ENCODE peak calls at places on chromosome 11, in four cellular contexts. C, F, V and X are unnamed samples.

GRCh38 chr11:125569913-125570621 is 790 bp downstream of the EI24 start:
- DNase-seq in V (no peak), F (no peak), C (peak), X (no peak)

GRCh38 chr11:65479184-65480145 is 19.4 kb upstream of the MALAT1 start:
- DNase-seq in C (peak), F (no peak), V (no peak), X (peak)

GRCh38 chr11:44243086-44243485 is 66.9 kb downstream of the ALX4 start:
- DNase-seq in C (peak), F (no peak), V (no peak), X (no peak)

GRCh38 chr11:97201743-97202612 is 812.2 kb downstream of the JRKL start:
- DNase-seq in C (no peak), F (no peak), V (no peak), X (no peak)

GRCh38 chr11:6258141-6258540 is 1.5 kb upstream of the CCKBR start:
- DNase-seq in C (no peak), F (no peak), V (no peak), X (no peak)

GRCh38 chr11:71116435-71117040 is 135.8 kb downstream of the SHANK2 start:
- DNase-seq in C (no peak), V (no peak), F (no peak), X (no peak)

GRCh38 chr11:76347391-76347790 is 33.5 kb downstream of the THAP12 start:
- DNase-seq in F (no peak), C (no peak), V (no peak), X (no peak)

GRCh38 chr11:82775736-82776346 is 42.2 kb upstream of the FAM181B start:
- DNase-seq in C (peak), F (no peak), V (peak), X (peak)

GRCh38 chr11:123213307-123213708 is 18.3 kb upstream of the CLMP start:
- DNase-seq in V (no peak), F (no peak), C (no peak), X (no peak)
- TF ChIP-seq EP300 in V (no peak), F (no peak), C (no peak), X (no peak)

DNA sequence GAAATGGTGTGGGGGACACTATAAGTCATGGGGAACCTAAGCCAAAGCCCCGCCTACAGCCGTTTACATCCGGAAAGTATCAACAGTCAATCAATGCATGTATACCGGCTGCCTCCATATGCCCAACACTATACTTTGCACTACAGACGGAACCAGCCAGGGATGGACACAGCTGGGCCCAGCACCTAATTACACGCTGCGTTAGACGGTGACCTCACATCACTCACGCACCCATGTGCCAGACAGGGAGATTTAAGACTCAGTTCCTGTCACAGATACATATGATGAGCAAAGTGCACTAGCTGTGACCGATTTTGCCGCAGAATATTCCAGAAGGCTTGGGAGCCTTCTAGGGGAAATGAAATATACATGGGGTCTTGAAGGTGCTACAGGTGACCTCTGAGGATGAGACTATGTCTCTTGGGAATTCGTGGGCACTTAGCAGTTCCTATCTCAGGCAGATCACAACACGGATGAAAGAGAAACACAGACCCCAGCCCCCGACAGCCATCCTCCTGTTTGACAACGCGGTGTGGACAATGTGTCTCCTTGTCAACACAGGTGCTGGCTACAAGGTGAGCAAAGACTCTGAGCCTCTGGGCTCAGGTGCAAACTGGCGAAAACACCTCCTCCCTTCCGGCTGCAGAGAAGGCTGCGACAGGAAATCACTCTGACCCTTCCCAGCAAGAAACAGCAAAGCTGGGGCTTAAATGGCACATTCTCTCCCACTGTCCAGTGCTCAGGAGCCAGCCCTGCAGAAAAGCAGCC is 8.0 kb downstream of the AHNAK start:
- DNase-seq in C (no peak), V (no peak), F (no peak), X (no peak)
- TF ChIP-seq BHLHE40 in C (no peak), V (no peak), F (no peak), X (no peak)

GRCh38 chr11:2913029-2913431 is 16.2 kb downstream of the PHLDA2 start:
- DNase-seq in V (no peak), F (no peak), C (peak), X (no peak)
- TF ChIP-seq EP300 in V (no peak), F (no peak), C (no peak), X (no peak)

GRCh38 chr11:120091121-120091520 is 46.8 kb downstream of the TRIM29 start:
- DNase-seq in V (no peak), F (no peak), C (no peak), X (no peak)
- TF ChIP-seq BHLHE40 in V (no peak), F (no peak), C (no peak), X (no peak)

GRCh38 chr11:80315263-80315662 is 874.4 kb upstream of the TENM4 start:
- DNase-seq in V (no peak), C (no peak), F (no peak), X (no peak)
- TF ChIP-seq EP300 in V (no peak), C (no peak), F (no peak), X (no peak)

DNA sequence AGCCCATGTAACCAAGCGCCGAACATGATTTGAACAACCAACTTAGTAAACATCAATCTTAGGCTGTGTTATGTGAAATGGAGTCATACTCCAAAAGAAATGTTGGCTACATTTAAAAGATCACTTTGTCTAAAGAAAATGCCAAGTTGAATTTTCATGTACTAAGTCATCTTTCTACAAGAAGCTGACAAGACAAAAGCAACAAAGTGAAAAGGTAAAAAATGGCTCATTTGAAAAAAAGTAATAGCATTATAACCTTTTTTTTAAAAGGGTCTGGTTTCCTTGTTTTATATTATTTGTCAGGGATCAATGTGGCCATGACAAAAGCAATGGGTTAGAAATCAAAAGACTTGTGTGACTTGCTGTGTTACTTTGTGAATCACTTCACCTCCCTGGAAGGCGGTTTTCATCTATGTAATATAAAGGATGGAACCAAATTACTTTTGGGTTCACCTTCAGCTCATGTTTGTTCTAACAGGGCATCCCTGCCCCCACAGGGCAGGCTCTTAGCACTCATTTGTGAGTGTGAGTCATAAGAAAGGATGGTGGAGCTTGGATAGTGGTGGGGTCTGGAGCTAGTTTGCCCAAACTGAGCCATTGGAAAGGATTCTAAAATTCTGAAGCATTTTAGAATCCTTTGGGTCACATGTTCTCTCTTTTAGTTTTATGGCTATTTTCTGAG is 131.9 kb upstream of the MTMR2 start:
- DNase-seq in F (no peak), V (peak), C (peak), X (no peak)
- TF ChIP-seq BHLHE40 in F (no peak), V (no peak), C (no peak), X (no peak)

GRCh38 chr11:12200359-12201015 is 90.1 kb downstream of the MICAL2 start:
- DNase-seq in F (no peak), C (peak), V (no peak), X (no peak)
- TF ChIP-seq EP300 in F (no peak), C (no peak), V (no peak), X (no peak)

DNA sequence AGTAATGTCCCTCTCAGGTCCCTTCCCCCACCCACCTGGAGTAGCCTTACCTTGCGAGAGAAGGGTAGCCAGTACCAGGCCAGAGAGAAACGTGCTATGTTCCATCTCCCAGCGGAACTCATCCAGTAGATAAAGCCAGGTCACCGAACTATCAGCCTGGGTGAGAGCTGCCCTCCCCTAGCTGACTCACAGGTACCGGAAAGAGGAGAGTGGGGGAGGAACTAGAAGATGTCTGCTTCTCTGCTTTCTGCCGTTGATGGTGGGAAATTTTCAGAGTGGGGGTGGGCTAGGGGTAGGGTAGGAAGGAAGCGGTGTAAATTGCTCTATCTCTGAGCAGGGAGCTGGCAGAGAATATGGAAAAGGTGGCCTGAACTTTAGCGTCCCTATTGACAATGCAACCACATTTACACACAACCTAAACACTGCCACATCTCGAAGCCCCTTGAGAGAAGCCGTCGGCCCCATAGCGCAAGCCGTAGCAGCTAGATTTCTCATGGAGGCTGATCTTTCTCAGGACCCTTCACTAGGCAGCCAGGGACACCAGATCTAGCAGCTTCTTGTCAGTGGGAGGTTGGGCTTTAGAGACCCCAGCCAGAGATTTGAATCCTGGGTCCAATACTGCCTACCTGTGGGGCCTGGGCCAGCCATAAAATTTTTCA is at the start of gene CD3D:
- DNase-seq in C (peak), V (peak), F (no peak), X (no peak)
- TF ChIP-seq BHLHE40 in C (peak), V (no peak), F (no peak), X (no peak)

GRCh38 chr11:78720281-78720989 is 145.8 kb upstream of the NARS2 start:
- DNase-seq in F (no peak), V (no peak), C (no peak), X (no peak)
- TF ChIP-seq EP300 in F (no peak), V (no peak), C (no peak), X (no peak)

GRCh38 chr11:78759067-78759466 is 184.4 kb upstream of the NARS2 start:
- DNase-seq in C (no peak), V (no peak), F (no peak), X (no peak)
- TF ChIP-seq BHLHE40 in C (no peak), V (no peak), F (no peak), X (no peak)